ENCODE peak calls at places on chromosomes 1 and 21, in eight cellular contexts. O, U, B, I, E, T, Z and W are unnamed samples. For H3K9me3, the result is how much of the 10 kb centered on the place peaks cover.

GRCh38 chr1:175841613-175842234 is 98.3 kb upstream of the TNR start:
- DNase-seq in O (no peak), U (no peak), B (no peak), I (no peak), E (no peak), T (no peak), Z (no peak), W (no peak)

GRCh38 chr1:159944623-159945455 is 574 bp downstream of the IGSF9 start:
- DNase-seq in O (no peak), U (peak), B (no peak), I (no peak), E (no peak), T (no peak), Z (no peak), W (no peak)

GRCh38 chr1:221097479-221098281 is 218.4 kb downstream of the HLX start:
- DNase-seq in O (no peak), U (no peak), B (peak), I (no peak), E (no peak), T (no peak), Z (peak), W (no peak)

GRCh38 chr1:44698138-44698537 is 23.6 kb downstream of the ARMH1 start:
- DNase-seq in O (no peak), U (no peak), B (no peak), I (no peak), E (no peak), T (no peak), Z (no peak), W (no peak)

GRCh38 chr1:222369991-222370910 is 177.7 kb downstream of the HHIPL2 start:
- DNase-seq in O (no peak), U (no peak), B (peak), I (no peak), E (no peak), T (no peak), Z (peak), W (no peak)

GRCh38 chr21:46065993-46066842 is 31.7 kb upstream of the COL6A2 start:
- DNase-seq in O (no peak), U (peak), B (peak), I (no peak), E (peak), T (no peak), Z (no peak), W (no peak)

GRCh38 chr21:39669485-39669884 is 56.7 kb downstream of the B3GALT5 start:
- DNase-seq in O (no peak), U (peak), B (no peak), I (no peak), E (no peak), T (no peak), Z (no peak), W (no peak)

GRCh38 chr1:188070848-188071247 is 1242.1 kb downstream of the PLA2G4A start:
- DNase-seq in O (no peak), U (peak), B (peak), I (no peak), E (no peak), T (no peak), Z (no peak), W (no peak)

GRCh38 chr1:177249231-177249630 is 78.5 kb downstream of the BRINP2 start:
- DNase-seq in O (no peak), U (no peak), B (no peak), I (no peak), E (no peak), T (no peak), Z (no peak), W (no peak)

GRCh38 chr21:45403133-45403824 is 1.7 kb upstream of the COL18A1 start:
- DNase-seq in O (no peak), U (no peak), B (no peak), I (no peak), E (peak), T (no peak), Z (no peak), W (no peak)

GRCh38 chr1:117793396-117793795 is 136.0 kb downstream of the GDAP2 start:
- DNase-seq in O (no peak), U (no peak), B (no peak), I (no peak), E (no peak), T (no peak), Z (no peak), W (no peak)

GRCh38 chr1:56533197-56533596 is 46.2 kb downstream of the PLPP3 start:
- DNase-seq in O (no peak), U (no peak), B (no peak), I (no peak), E (no peak), T (no peak), Z (no peak), W (no peak)

GRCh38 chr1:208179850-208180416 is 64.3 kb downstream of the PLXNA2 start:
- DNase-seq in O (no peak), U (no peak), B (no peak), I (no peak), E (no peak), T (no peak), Z (no peak), W (no peak)

GRCh38 chr1:221032616-221033342 is 153.5 kb downstream of the HLX start:
- DNase-seq in O (no peak), U (no peak), B (peak), I (no peak), E (no peak), T (no peak), Z (no peak), W (no peak)

GRCh38 chr1:101002551-101002950 is 23.0 kb downstream of the DPH5 start:
- DNase-seq in O (no peak), U (no peak), B (peak), I (no peak), E (no peak), T (no peak), Z (no peak), W (no peak)

GRCh38 chr1:94236630-94237290 is 624 bp downstream of the ARHGAP29 start:
- DNase-seq in O (no peak), U (peak), B (peak), I (no peak), E (peak), T (no peak), Z (no peak), W (no peak)

GRCh38 chr1:192805832-192806323 is 3.0 kb upstream of the RGS2 start:
- DNase-seq in O (no peak), U (no peak), B (peak), I (no peak), E (no peak), T (peak), Z (peak), W (peak)

GRCh38 chr1:40014812-40015594 is 25.5 kb upstream of the CAP1 start:
- DNase-seq in O (no peak), U (no peak), B (peak), I (no peak), E (no peak), T (no peak), Z (peak), W (no peak)

GRCh38 chr21:34704119-34704518 is 35.3 kb downstream of the CLIC6 start:
- DNase-seq in O (no peak), U (no peak), B (peak), I (no peak), E (no peak), T (no peak), Z (no peak), W (no peak)

GRCh38 chr1:15197591-15198447 is 44.3 kb downstream of the TMEM51 start:
- DNase-seq in O (no peak), U (no peak), B (no peak), I (no peak), E (no peak), T (no peak), Z (no peak), W (no peak)

GRCh38 chr1:117181630-117182041 is 29.1 kb downstream of the VTCN1 start:
- DNase-seq in O (no peak), U (no peak), B (no peak), I (no peak), E (no peak), T (no peak), Z (no peak), W (no peak)

GRCh38 chr1:10507111-10507879 is 32.5 kb downstream of the PEX14 start:
- DNase-seq in O (peak), U (peak), B (peak), I (peak), E (peak), T (peak), Z (no peak), W (peak)

GRCh38 chr1:181479137-181479745 is 4.1 kb upstream of the CACNA1E start:
- DNase-seq in O (no peak), U (peak), B (peak), I (no peak), E (no peak), T (no peak), Z (peak), W (peak)

DNA sequence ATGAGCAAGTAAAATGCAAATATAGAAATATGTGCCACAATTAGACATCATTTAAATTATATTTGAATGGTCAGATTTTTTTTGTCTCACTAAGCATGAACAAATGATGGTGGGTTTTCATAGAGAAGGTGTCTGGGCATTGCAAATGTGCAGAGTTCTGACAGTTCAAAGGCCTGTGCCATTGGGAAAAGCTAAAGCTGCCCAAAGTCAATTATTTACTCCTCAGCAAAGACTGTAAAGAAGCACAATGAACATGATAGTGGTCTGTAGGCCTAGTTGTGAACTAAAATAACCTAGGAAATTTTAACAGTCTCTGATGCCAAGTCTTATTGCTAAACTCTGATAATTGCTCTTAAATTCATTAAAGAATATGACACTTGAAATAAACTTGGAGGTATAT is 874.2 kb upstream of the ADAMTS5 start:
- DNase-seq in O (no peak), U (no peak), B (no peak), I (no peak), E (no peak), T (no peak), Z (no peak), W (no peak)
- H3K9me3 ChIP-seq in O (under half), U (under half), B (under half), I (under half), E (under half), T (under half), Z (under half), W (under half)

GRCh38 chr1:2300851-2301606 is 72.9 kb downstream of the SKI start:
- DNase-seq in O (peak), U (no peak), B (peak), I (peak), E (peak), T (peak), Z (no peak), W (peak)

GRCh38 chr1:2300004-2300771 is 72.1 kb downstream of the SKI start:
- DNase-seq in O (peak), U (no peak), B (peak), I (peak), E (no peak), T (peak), Z (no peak), W (peak)

GRCh38 chr1:2303016-2303775 is 75.1 kb downstream of the SKI start:
- DNase-seq in O (no peak), U (no peak), B (no peak), I (no peak), E (no peak), T (no peak), Z (no peak), W (no peak)

GRCh38 chr1:2302292-2302925 is 74.3 kb downstream of the SKI start:
- DNase-seq in O (no peak), U (no peak), B (no peak), I (no peak), E (no peak), T (no peak), Z (no peak), W (no peak)

DNA sequence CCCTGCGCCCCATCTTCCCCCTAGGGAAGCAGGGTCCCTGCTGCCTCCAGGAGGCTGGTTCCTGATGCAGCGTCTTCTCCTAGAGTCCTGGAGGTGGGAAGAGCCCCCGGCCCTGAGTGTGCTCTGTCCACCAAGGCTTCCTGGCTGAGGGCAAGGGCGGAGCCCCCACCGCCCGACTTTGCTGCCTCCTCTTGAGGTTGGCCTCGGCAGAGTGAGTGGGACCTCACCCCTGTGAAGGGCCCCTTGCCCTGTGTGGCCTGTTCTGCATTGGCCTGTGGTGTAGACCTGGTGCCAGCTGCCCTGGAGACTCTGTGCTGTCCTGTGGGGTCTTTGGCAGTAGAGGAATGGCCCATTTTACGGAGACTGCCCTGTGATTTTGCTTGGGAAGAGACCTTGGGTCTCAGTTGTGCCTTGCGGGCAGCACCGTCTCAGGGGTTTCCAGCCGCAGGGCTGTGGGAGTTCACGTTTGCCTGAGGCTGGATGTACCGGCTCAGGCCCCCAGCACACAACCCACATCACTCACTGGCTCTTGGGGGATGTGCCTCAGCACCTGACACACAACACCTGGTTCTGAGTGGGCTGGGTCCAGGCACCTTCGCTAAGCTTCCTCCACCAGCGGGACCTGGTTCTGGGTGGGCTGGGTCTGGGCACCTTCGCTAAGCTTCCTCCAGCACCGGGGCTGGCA is 73.6 kb downstream of the SKI start:
- DNase-seq in O (no peak), U (no peak), B (no peak), I (no peak), E (no peak), T (no peak), Z (no peak), W (no peak)
- H3K9me3 ChIP-seq in O (under half), U (under half), B (under half), I (under half), E (under half), T (under half), Z (under half), W (under half)

GRCh38 chr1:49225464-49225863 is 448.8 kb upstream of the BEND5 start:
- DNase-seq in O (no peak), U (no peak), B (no peak), I (no peak), E (no peak), T (no peak), Z (no peak), W (no peak)

GRCh38 chr1:49229555-49229954 is 452.9 kb upstream of the BEND5 start:
- DNase-seq in O (no peak), U (peak), B (no peak), I (no peak), E (no peak), T (no peak), Z (no peak), W (no peak)

DNA sequence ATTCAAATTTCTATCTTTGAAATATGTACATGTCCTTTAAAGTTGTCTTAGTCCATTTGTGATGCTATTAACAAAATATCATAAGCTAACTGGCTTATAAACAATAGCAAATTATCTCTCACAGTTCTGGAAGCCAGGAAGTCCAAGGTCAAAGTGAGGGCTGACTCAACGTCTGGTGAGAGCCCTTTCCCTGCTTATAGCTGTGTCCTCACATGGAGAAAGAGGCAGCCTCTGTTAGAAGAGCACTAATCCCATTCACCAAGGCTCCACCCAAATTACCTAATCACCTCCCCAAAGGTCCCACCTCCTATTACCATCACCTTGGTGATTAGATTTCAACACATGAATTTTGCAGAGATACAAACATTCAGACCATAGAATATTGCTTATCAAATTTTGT is 450.1 kb upstream of the BEND5 start:
- DNase-seq in O (no peak), U (no peak), B (no peak), I (no peak), E (no peak), T (no peak), Z (no peak), W (no peak)
- H3K9me3 ChIP-seq in O (under half), U (under half), B (under half), I (under half), E (under half), T (under half), Z (under half), W (under half)

GRCh38 chr21:9756677-9757076 is 764.7 kb upstream of the TPTE start:
- DNase-seq in O (no peak), U (no peak), B (no peak), I (no peak), E (no peak), T (no peak), Z (no peak), W (no peak)
- H3K9me3 ChIP-seq in O (under half), U (half or more), B (under half), I (under half), E (under half), T (under half), Z (half or more), W (under half)

DNA sequence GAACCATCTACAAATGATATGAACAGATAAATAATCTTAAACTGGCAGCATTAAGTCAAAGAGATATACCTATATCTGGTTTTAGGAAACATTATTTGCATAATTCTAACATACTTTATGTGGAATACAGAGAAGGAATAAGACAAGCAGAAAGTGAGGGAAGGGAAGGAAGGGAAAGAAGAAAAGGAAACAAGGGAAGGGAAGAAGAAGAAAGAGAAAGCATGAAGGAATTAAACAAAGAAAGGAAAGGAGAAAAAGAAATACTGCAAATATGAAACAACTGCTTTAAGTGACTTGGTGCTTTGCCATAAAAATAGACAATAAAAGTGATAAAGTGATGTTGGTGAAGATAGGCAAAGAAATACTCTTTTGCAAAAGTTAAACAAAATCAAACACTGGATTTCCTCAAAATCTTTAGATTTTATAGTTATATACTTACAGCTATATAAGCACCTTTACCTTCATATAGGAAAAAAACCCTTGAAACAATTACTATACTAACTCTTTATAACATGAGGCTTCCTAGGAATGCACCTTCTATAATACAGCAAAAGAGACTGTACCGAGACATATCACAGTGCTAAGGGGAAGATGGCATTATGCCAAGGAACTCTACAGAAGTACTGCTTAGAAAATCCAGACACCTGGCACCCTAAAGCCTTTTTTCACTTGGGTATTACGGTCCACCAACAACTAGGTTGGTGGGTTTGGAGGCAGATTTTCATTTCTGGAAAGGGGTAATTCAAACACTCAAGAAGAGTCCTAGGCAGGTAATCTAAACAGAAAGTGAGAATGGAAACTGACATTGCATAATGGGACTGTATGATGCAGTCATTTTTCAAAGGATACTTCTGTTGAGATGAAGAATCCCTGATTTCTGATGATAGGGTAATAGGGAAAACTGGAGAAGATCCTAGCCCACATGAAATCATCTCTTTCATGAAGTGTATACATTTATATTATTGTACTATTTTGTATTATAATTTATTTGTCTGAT is 19.8 kb downstream of the SCMH1 start:
- DNase-seq in O (no peak), U (no peak), B (no peak), I (no peak), E (no peak), T (no peak), Z (no peak), W (no peak)
- H3K9me3 ChIP-seq in O (under half), U (under half), B (under half), I (under half), E (under half), T (under half), Z (under half), W (under half)